ENCODE peak calls at places on chromosomes 12 and 14, in ten cellular contexts. Q is CD8-positive, alpha-beta T cell; D is cardiac fibroblast; F is GM23338; U is AG04450; P is kidney; H is kidney epithelial cell; V is choroid plexus epithelial cell; G is stomach; B is astrocyte of the spinal cord. C is an unnamed sample.

GRCh38 chr12:111578276-111578970 is 20.7 kb downstream of the ATXN2 start:
- DNase-seq in P (no peak), B (peak; percentile 76), D (peak; percentile 58), Q (no peak), U (peak; percentile 51), F (no peak), V (peak; percentile 87), G (no peak), H (peak; percentile 61), C (no peak)

GRCh38 chr12:64184216-64184615 is 37.9 kb downstream of the KICS2 start:
- DNase-seq in U (no peak), D (no peak), H (no peak), G (no peak), V (no peak), B (no peak), P (no peak), F (no peak), Q (no peak), C (no peak)

GRCh38 chr12:64269161-64269560 is 47.1 kb upstream of the KICS2 start:
- DNase-seq in F (no peak), B (no peak), U (no peak), V (no peak), D (no peak), G (no peak), H (no peak), Q (no peak), P (no peak), C (no peak)

GRCh38 chr12:59119676-59120075 is 199.4 kb upstream of the LRIG3 start:
- DNase-seq in H (no peak), B (no peak), P (no peak), U (no peak), Q (no peak), D (peak; percentile 68), F (no peak), V (peak; percentile 51), G (no peak), C (no peak)

GRCh38 chr12:11981174-11981733 is 89.5 kb upstream of the BCL2L14 start:
- DNase-seq in V (no peak), G (no peak), D (peak; percentile 16), B (peak; percentile 36), Q (peak; percentile 57), U (no peak), P (no peak), F (no peak), H (no peak), C (no peak)

GRCh38 chr12:15534322-15534721 is 212.0 kb downstream of the PTPRO start:
- DNase-seq in F (no peak), B (peak; percentile 41), D (peak; percentile 26), V (peak; percentile 61), P (no peak), G (no peak), H (no peak), Q (no peak), U (no peak), C (no peak)

GRCh38 chr14:96989293-96989692 is 192.1 kb downstream of the VRK1 start:
- DNase-seq in V (no peak), H (no peak), D (no peak), G (no peak), P (no peak), B (no peak), U (no peak), F (no peak), Q (no peak), C (no peak)

GRCh38 chr12:116708826-116709756 is 28.8 kb downstream of the SPRING1 start:
- DNase-seq in F (peak; percentile 54), G (peak; percentile 74), Q (peak; percentile 71), P (no peak), U (no peak), B (peak; percentile 49), H (no peak), D (peak; percentile 64), V (peak; percentile 48), C (no peak)

GRCh38 chr12:124916370-124917134 is 2.1 kb upstream of the UBC start:
- DNase-seq in H (peak; percentile 89), D (peak; percentile 92), G (peak; percentile 83), F (peak; percentile 46), Q (peak; percentile 50), U (no peak), B (peak; percentile 94), P (no peak), V (peak; percentile 94), C (peak; percentile 91)

GRCh38 chr12:17528394-17528793 is 561.6 kb downstream of the RERGL start:
- DNase-seq in D (no peak), F (peak; percentile 51), H (no peak), P (no peak), Q (no peak), G (no peak), U (no peak), B (no peak), V (no peak), C (no peak)

GRCh38 chr14:103284574-103285467 is 49.2 kb upstream of the EIF5 start:
- DNase-seq in P (no peak), B (no peak), V (peak; percentile 72), Q (no peak), U (no peak), H (no peak), G (no peak), D (peak; percentile 49), F (peak; percentile 54), C (no peak)

GRCh38 chr12:19301223-19301622 is 138.1 kb upstream of the AEBP2 start:
- DNase-seq in P (no peak), F (no peak), U (no peak), Q (no peak), D (no peak), V (no peak), G (no peak), B (no peak), H (no peak), C (no peak)

GRCh38 chr12:93198086-93198485 is 179.6 kb upstream of the NUDT4 start:
- DNase-seq in F (no peak), P (peak; percentile 76), D (peak; percentile 54), G (no peak), B (peak; percentile 72), U (no peak), H (peak; percentile 91), V (peak; percentile 66), Q (no peak), C (no peak)

GRCh38 chr14:61861320-61861865 is 99.2 kb downstream of the SNAPC1 start:
- DNase-seq in B (no peak), U (no peak), D (no peak), V (no peak), Q (no peak), H (no peak), F (no peak), P (no peak), G (no peak), C (no peak)

DNA sequence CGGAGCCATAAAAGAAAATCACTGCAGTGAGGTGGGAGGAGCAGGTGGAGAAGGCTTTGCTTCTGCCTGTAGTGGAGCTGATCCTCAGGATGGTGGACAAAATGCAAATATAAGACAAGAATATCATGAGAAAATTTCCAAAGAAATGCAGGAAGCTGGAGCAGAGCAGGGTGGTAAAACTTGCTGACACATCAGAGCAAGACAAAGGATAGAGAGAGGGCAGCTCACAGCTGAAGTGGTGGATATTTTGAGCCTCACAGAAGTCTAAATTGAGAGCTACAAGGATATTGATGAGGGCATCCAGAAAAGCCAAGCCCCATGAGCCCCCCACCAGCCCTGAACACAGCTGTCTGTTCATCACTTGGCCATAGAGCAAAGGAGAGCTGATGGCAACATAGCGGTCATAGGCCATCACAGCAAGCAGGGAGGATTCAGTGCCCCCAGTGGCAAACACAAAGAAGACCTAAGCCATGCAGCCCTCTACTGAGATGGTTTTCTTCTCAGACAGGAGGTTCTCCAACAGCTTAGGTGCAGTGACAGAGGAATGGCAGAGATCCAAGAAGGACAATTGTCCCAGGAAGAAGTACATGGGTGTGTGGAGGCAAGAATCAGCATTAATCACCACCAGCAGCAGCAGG is 30.0 kb upstream of the ANP32D start:
- DNase-seq in H (no peak), G (no peak), F (peak; percentile 41), Q (no peak), D (no peak), U (no peak), B (no peak), P (no peak), V (no peak), C (no peak)
- TF ChIP-seq CTCF in H (no peak), G (no peak), F (peak; percentile 33), Q (no peak), D (no peak), U (no peak), B (no peak), P (no peak), V (no peak), C (no peak)

GRCh38 chr12:24135158-24135850 is 185.8 kb upstream of the SOX5 start:
- DNase-seq in H (no peak), U (no peak), P (no peak), F (no peak), B (no peak), D (no peak), G (no peak), Q (no peak), V (no peak), C (no peak)
- H3K4me3 ChIP-seq in H (no peak overlapping the region), U (no peak overlapping the region), P (no peak overlapping the region), F (no peak overlapping the region), B (no peak overlapping the region), D (no peak overlapping the region), G (no peak overlapping the region), Q (no peak overlapping the region), V (no peak overlapping the region), C (no peak overlapping the region)

GRCh38 chr12:103966736-103967135 is 1.1 kb downstream of the TDG start:
- DNase-seq in P (no peak), G (no peak), Q (no peak), D (no peak), H (no peak), U (no peak), B (peak; percentile 8), F (no peak), V (peak; percentile 34), C (no peak)

GRCh38 chr12:103962493-103962892 is 3.2 kb upstream of the TDG start:
- DNase-seq in U (no peak), D (no peak), B (no peak), V (no peak), H (no peak), P (no peak), Q (no peak), G (no peak), F (peak; percentile 43), C (no peak)

GRCh38 chr12:103964805-103965204 is 867 bp upstream of the TDG start:
- DNase-seq in D (no peak), F (no peak), V (no peak), H (no peak), P (no peak), G (no peak), B (no peak), U (no peak), Q (no peak), C (no peak)

GRCh38 chr12:103965255-103965589 is 450 bp upstream of the TDG start:
- DNase-seq in Q (no peak), H (no peak), D (no peak), F (no peak), G (no peak), P (no peak), B (no peak), V (no peak), U (no peak), C (no peak)

GRCh38 chr12:103965590-103966407 is at the start of gene TDG:
- DNase-seq in P (peak; percentile 100), U (peak; percentile 97), Q (peak; percentile 97), B (peak; percentile 99), V (peak; percentile 100), D (peak; percentile 99), G (peak; percentile 98), F (peak; percentile 99), H (peak; percentile 95), C (peak; percentile 96)
- TF ChIP-seq CTCF in P (no peak), U (peak; percentile 15), Q (no peak), B (no peak), V (no peak), D (no peak), G (no peak), F (no peak), H (peak; percentile 12), C (no peak)

GRCh38 chr12:118374909-118375308 is 1.4 kb upstream of the SUDS3 start:
- DNase-seq in G (no peak), B (no peak), U (no peak), Q (no peak), V (no peak), F (no peak), D (no peak), H (no peak), P (no peak), C (no peak)
- H3K4me3 ChIP-seq in G (no peak overlapping the region), B (no peak overlapping the region), U (no peak overlapping the region), Q (no peak overlapping the region), V (no peak overlapping the region), F (no peak overlapping the region), D (no peak overlapping the region), H (no peak overlapping the region), P (no peak overlapping the region), C (no peak overlapping the region)

C was measured in retinal pigment epithelial cell.